ENCODE peak calls at places on chromosomes 2 and 18, in nine cellular contexts. One of them, this sample, is unnamed.

GRCh38 chr2:89797320-89798038 is 1106.0 kb downstream of the RPIA start:
- DNase-seq in mucosa of descending colon: no peak
- DNase-seq in brain microvascular endothelial cell: no peak
- DNase-seq in pancreas: no peak
- DNase-seq in ovary: no peak
- DNase-seq in effector memory CD4-positive, alpha-beta T cell: no peak
- DNase-seq in CD8-positive, alpha-beta T cell: no peak
- DNase-seq in testis: no peak
- DNase-seq in GM23338: no peak
- DNase-seq in this sample: no peak

GRCh38 chr18:67776929-67777328 is 260.4 kb upstream of the DSEL start:
- DNase-seq in mucosa of descending colon: no peak
- DNase-seq in brain microvascular endothelial cell: peak; percentile 14
- DNase-seq in pancreas: no peak
- DNase-seq in ovary: no peak
- DNase-seq in effector memory CD4-positive, alpha-beta T cell: no peak
- DNase-seq in CD8-positive, alpha-beta T cell: no peak
- DNase-seq in testis: no peak
- DNase-seq in GM23338: no peak
- DNase-seq in this sample: no peak

GRCh38 chr2:9417725-9418124 is 5.6 kb downstream of the ITGB1BP1 start:
- DNase-seq in mucosa of descending colon: no peak
- DNase-seq in brain microvascular endothelial cell: no peak
- DNase-seq in pancreas: no peak
- DNase-seq in ovary: no peak
- DNase-seq in effector memory CD4-positive, alpha-beta T cell: no peak
- DNase-seq in CD8-positive, alpha-beta T cell: no peak
- DNase-seq in testis: no peak
- DNase-seq in GM23338: no peak
- DNase-seq in this sample: no peak

GRCh38 chr2:162125138-162125537 is 26.9 kb downstream of the GCG start:
- DNase-seq in mucosa of descending colon: no peak
- DNase-seq in brain microvascular endothelial cell: no peak
- DNase-seq in pancreas: no peak
- DNase-seq in ovary: no peak
- DNase-seq in effector memory CD4-positive, alpha-beta T cell: no peak
- DNase-seq in CD8-positive, alpha-beta T cell: no peak
- DNase-seq in testis: no peak
- DNase-seq in GM23338: peak; percentile 15
- DNase-seq in this sample: no peak

GRCh38 chr2:177665948-177666347 is 273.4 kb downstream of the AGPS start:
- DNase-seq in mucosa of descending colon: no peak
- DNase-seq in brain microvascular endothelial cell: no peak
- DNase-seq in pancreas: no peak
- DNase-seq in ovary: no peak
- DNase-seq in effector memory CD4-positive, alpha-beta T cell: no peak
- DNase-seq in CD8-positive, alpha-beta T cell: no peak
- DNase-seq in testis: no peak
- DNase-seq in GM23338: no peak
- DNase-seq in this sample: no peak

GRCh38 chr18:79445740-79446566 is 50.2 kb downstream of the NFATC1 start:
- DNase-seq in mucosa of descending colon: no peak
- DNase-seq in brain microvascular endothelial cell: no peak
- DNase-seq in pancreas: no peak
- DNase-seq in ovary: no peak
- DNase-seq in effector memory CD4-positive, alpha-beta T cell: no peak
- DNase-seq in CD8-positive, alpha-beta T cell: no peak
- DNase-seq in testis: no peak
- DNase-seq in GM23338: no peak
- DNase-seq in this sample: no peak

GRCh38 chr2:63345285-63345633 is 243.0 kb downstream of the WDPCP start:
- DNase-seq in mucosa of descending colon: no peak
- DNase-seq in brain microvascular endothelial cell: no peak
- DNase-seq in pancreas: no peak
- DNase-seq in ovary: no peak
- DNase-seq in effector memory CD4-positive, alpha-beta T cell: no peak
- DNase-seq in CD8-positive, alpha-beta T cell: no peak
- DNase-seq in testis: no peak
- DNase-seq in GM23338: no peak
- DNase-seq in this sample: no peak

GRCh38 chr2:177383935-177384334 is 8.6 kb upstream of the AGPS start:
- DNase-seq in mucosa of descending colon: no peak
- DNase-seq in brain microvascular endothelial cell: no peak
- DNase-seq in pancreas: no peak
- DNase-seq in ovary: no peak
- DNase-seq in effector memory CD4-positive, alpha-beta T cell: no peak
- DNase-seq in CD8-positive, alpha-beta T cell: no peak
- DNase-seq in testis: no peak
- DNase-seq in GM23338: peak; percentile 57
- DNase-seq in this sample: no peak

GRCh38 chr2:84881581-84882414 is 914 bp upstream of the TRABD2A start:
- DNase-seq in mucosa of descending colon: peak; percentile 95
- DNase-seq in brain microvascular endothelial cell: peak; percentile 81
- DNase-seq in pancreas: peak; percentile 63
- DNase-seq in ovary: peak; percentile 82
- DNase-seq in effector memory CD4-positive, alpha-beta T cell: peak; percentile 73
- DNase-seq in CD8-positive, alpha-beta T cell: peak; percentile 78
- DNase-seq in testis: peak; percentile 80
- DNase-seq in GM23338: peak; percentile 96
- DNase-seq in this sample: peak; percentile 90

GRCh38 chr2:108579631-108580030 is 45.4 kb downstream of the LIMS1 start:
- DNase-seq in mucosa of descending colon: no peak
- DNase-seq in brain microvascular endothelial cell: no peak
- DNase-seq in pancreas: no peak
- DNase-seq in ovary: no peak
- DNase-seq in effector memory CD4-positive, alpha-beta T cell: no peak
- DNase-seq in CD8-positive, alpha-beta T cell: no peak
- DNase-seq in testis: no peak
- DNase-seq in GM23338: no peak
- DNase-seq in this sample: no peak

GRCh38 chr2:74740395-74741075 is 86.5 kb downstream of the SEMA4F start:
- DNase-seq in mucosa of descending colon: peak; percentile 79
- DNase-seq in brain microvascular endothelial cell: peak; percentile 87
- DNase-seq in pancreas: no peak
- DNase-seq in ovary: no peak
- DNase-seq in effector memory CD4-positive, alpha-beta T cell: no peak
- DNase-seq in CD8-positive, alpha-beta T cell: no peak
- DNase-seq in testis: no peak
- DNase-seq in GM23338: no peak
- DNase-seq in this sample: peak; percentile 90

GRCh38 chr18:34928068-34928753 is 113.0 kb upstream of the MAPRE2 start:
- DNase-seq in mucosa of descending colon: no peak
- DNase-seq in brain microvascular endothelial cell: no peak
- DNase-seq in pancreas: no peak
- DNase-seq in ovary: no peak
- DNase-seq in effector memory CD4-positive, alpha-beta T cell: no peak
- DNase-seq in CD8-positive, alpha-beta T cell: no peak
- DNase-seq in testis: no peak
- DNase-seq in GM23338: peak; percentile 15
- DNase-seq in this sample: no peak

GRCh38 chr18:34923911-34924310 is 117.3 kb upstream of the MAPRE2 start:
- DNase-seq in mucosa of descending colon: no peak
- DNase-seq in brain microvascular endothelial cell: no peak
- DNase-seq in pancreas: no peak
- DNase-seq in ovary: no peak
- DNase-seq in effector memory CD4-positive, alpha-beta T cell: no peak
- DNase-seq in CD8-positive, alpha-beta T cell: no peak
- DNase-seq in testis: no peak
- DNase-seq in GM23338: no peak
- DNase-seq in this sample: no peak

GRCh38 chr18:34929336-34929780 is 111.9 kb upstream of the MAPRE2 start:
- DNase-seq in mucosa of descending colon: no peak
- DNase-seq in brain microvascular endothelial cell: peak; percentile 55
- DNase-seq in pancreas: no peak
- DNase-seq in ovary: no peak
- DNase-seq in effector memory CD4-positive, alpha-beta T cell: no peak
- DNase-seq in CD8-positive, alpha-beta T cell: no peak
- DNase-seq in testis: no peak
- DNase-seq in GM23338: no peak
- DNase-seq in this sample: no peak

GRCh38 chr18:34928754-34929335 is 112.4 kb upstream of the MAPRE2 start:
- DNase-seq in mucosa of descending colon: no peak
- DNase-seq in brain microvascular endothelial cell: no peak
- DNase-seq in pancreas: no peak
- DNase-seq in ovary: no peak
- DNase-seq in effector memory CD4-positive, alpha-beta T cell: no peak
- DNase-seq in CD8-positive, alpha-beta T cell: no peak
- DNase-seq in testis: no peak
- DNase-seq in GM23338: no peak
- DNase-seq in this sample: no peak

DNA sequence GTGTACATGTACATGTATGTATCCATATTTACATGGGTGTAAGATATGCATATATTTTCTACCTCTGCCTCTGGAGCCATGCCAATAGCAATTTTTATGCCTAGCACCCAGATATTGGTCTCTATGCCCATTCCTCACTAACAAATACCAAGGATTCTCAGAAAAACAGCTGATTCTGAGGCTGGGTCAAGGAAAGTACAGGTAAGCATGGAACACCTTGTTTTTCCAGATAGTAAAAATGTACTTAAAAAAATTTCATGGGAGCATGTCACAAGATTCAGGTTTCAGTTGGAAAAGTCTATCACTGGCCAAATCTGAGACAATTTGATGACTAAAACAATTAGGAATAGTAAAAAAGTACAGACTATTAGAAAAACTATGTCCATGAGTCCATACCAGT is 114.5 kb upstream of the MAPRE2 start:
- DNase-seq in mucosa of descending colon: no peak
- DNase-seq in brain microvascular endothelial cell: no peak
- DNase-seq in pancreas: no peak
- DNase-seq in ovary: no peak
- DNase-seq in effector memory CD4-positive, alpha-beta T cell: no peak
- DNase-seq in CD8-positive, alpha-beta T cell: no peak
- DNase-seq in testis: no peak
- DNase-seq in GM23338: no peak
- DNase-seq in this sample: no peak
- H3K36me3 ChIP-seq in mucosa of descending colon: no peaks in the 10 kb centered on the region
- H3K36me3 ChIP-seq in brain microvascular endothelial cell: no peaks in the 10 kb centered on the region
- H3K36me3 ChIP-seq in pancreas: no peaks in the 10 kb centered on the region
- H3K36me3 ChIP-seq in ovary: no peaks in the 10 kb centered on the region
- H3K36me3 ChIP-seq in effector memory CD4-positive, alpha-beta T cell: no peaks in the 10 kb centered on the region
- H3K36me3 ChIP-seq in CD8-positive, alpha-beta T cell: no peaks in the 10 kb centered on the region
- H3K36me3 ChIP-seq in testis: no peaks in the 10 kb centered on the region
- H3K36me3 ChIP-seq in GM23338: no peaks in the 10 kb centered on the region
- H3K36me3 ChIP-seq in this sample: no peaks in the 10 kb centered on the region

GRCh38 chr2:27606611-27607010 is 22.2 kb downstream of the CCDC121 start:
- DNase-seq in mucosa of descending colon: no peak
- DNase-seq in brain microvascular endothelial cell: peak; percentile 84
- DNase-seq in pancreas: no peak
- DNase-seq in ovary: no peak
- DNase-seq in effector memory CD4-positive, alpha-beta T cell: no peak
- DNase-seq in CD8-positive, alpha-beta T cell: no peak
- DNase-seq in testis: no peak
- DNase-seq in GM23338: no peak
- DNase-seq in this sample: no peak
- H3K36me3 ChIP-seq in mucosa of descending colon: no peaks in the 10 kb centered on the region
- H3K36me3 ChIP-seq in brain microvascular endothelial cell: peaks cover 38% of the 10 kb centered on the region
- H3K36me3 ChIP-seq in pancreas: no peaks in the 10 kb centered on the region
- H3K36me3 ChIP-seq in ovary: no peaks in the 10 kb centered on the region
- H3K36me3 ChIP-seq in effector memory CD4-positive, alpha-beta T cell: peaks cover 63% of the 10 kb centered on the region
- H3K36me3 ChIP-seq in CD8-positive, alpha-beta T cell: peaks cover 43% of the 10 kb centered on the region
- H3K36me3 ChIP-seq in testis: no peaks in the 10 kb centered on the region
- H3K36me3 ChIP-seq in GM23338: peaks cover 40% of the 10 kb centered on the region
- H3K36me3 ChIP-seq in this sample: peaks cover 81% of the 10 kb centered on the region

GRCh38 chr2:201157694-201158093 is 25.2 kb upstream of the CASP10 start:
- DNase-seq in mucosa of descending colon: peak; percentile 53
- DNase-seq in brain microvascular endothelial cell: no peak
- DNase-seq in pancreas: no peak
- DNase-seq in ovary: no peak
- DNase-seq in effector memory CD4-positive, alpha-beta T cell: no peak
- DNase-seq in CD8-positive, alpha-beta T cell: no peak
- DNase-seq in testis: no peak
- DNase-seq in GM23338: no peak
- DNase-seq in this sample: no peak
- H3K36me3 ChIP-seq in mucosa of descending colon: peaks cover 3% of the 10 kb centered on the region
- H3K36me3 ChIP-seq in brain microvascular endothelial cell: peaks cover 68% of the 10 kb centered on the region
- H3K36me3 ChIP-seq in pancreas: peaks cover 9% of the 10 kb centered on the region
- H3K36me3 ChIP-seq in ovary: no peaks in the 10 kb centered on the region
- H3K36me3 ChIP-seq in effector memory CD4-positive, alpha-beta T cell: peaks cover 72% of the 10 kb centered on the region
- H3K36me3 ChIP-seq in CD8-positive, alpha-beta T cell: peaks cover 41% of the 10 kb centered on the region
- H3K36me3 ChIP-seq in testis: no peaks in the 10 kb centered on the region
- H3K36me3 ChIP-seq in GM23338: no peaks in the 10 kb centered on the region
- H3K36me3 ChIP-seq in this sample: peaks cover 2% of the 10 kb centered on the region

GRCh38 chr2:36513661-36514060 is 84.3 kb downstream of the FEZ2 start:
- DNase-seq in mucosa of descending colon: no peak
- DNase-seq in brain microvascular endothelial cell: no peak
- DNase-seq in pancreas: no peak
- DNase-seq in ovary: no peak
- DNase-seq in effector memory CD4-positive, alpha-beta T cell: no peak
- DNase-seq in CD8-positive, alpha-beta T cell: no peak
- DNase-seq in testis: no peak
- DNase-seq in GM23338: no peak
- DNase-seq in this sample: no peak
- H3K36me3 ChIP-seq in mucosa of descending colon: no peaks in the 10 kb centered on the region
- H3K36me3 ChIP-seq in brain microvascular endothelial cell: peaks cover 75% of the 10 kb centered on the region
- H3K36me3 ChIP-seq in pancreas: no peaks in the 10 kb centered on the region
- H3K36me3 ChIP-seq in ovary: no peaks in the 10 kb centered on the region
- H3K36me3 ChIP-seq in effector memory CD4-positive, alpha-beta T cell: no peaks in the 10 kb centered on the region
- H3K36me3 ChIP-seq in CD8-positive, alpha-beta T cell: no peaks in the 10 kb centered on the region
- H3K36me3 ChIP-seq in testis: no peaks in the 10 kb centered on the region
- H3K36me3 ChIP-seq in GM23338: peaks cover 18% of the 10 kb centered on the region
- H3K36me3 ChIP-seq in this sample: no peaks in the 10 kb centered on the region

GRCh38 chr2:190333928-190334327 is 9.5 kb upstream of the INPP1 start:
- DNase-seq in mucosa of descending colon: no peak
- DNase-seq in brain microvascular endothelial cell: no peak
- DNase-seq in pancreas: no peak
- DNase-seq in ovary: no peak
- DNase-seq in effector memory CD4-positive, alpha-beta T cell: no peak
- DNase-seq in CD8-positive, alpha-beta T cell: no peak
- DNase-seq in testis: no peak
- DNase-seq in GM23338: no peak
- DNase-seq in this sample: no peak
- H3K36me3 ChIP-seq in mucosa of descending colon: no peaks in the 10 kb centered on the region
- H3K36me3 ChIP-seq in brain microvascular endothelial cell: no peaks in the 10 kb centered on the region
- H3K36me3 ChIP-seq in pancreas: no peaks in the 10 kb centered on the region
- H3K36me3 ChIP-seq in ovary: no peaks in the 10 kb centered on the region
- H3K36me3 ChIP-seq in effector memory CD4-positive, alpha-beta T cell: no peaks in the 10 kb centered on the region
- H3K36me3 ChIP-seq in CD8-positive, alpha-beta T cell: no peaks in the 10 kb centered on the region
- H3K36me3 ChIP-seq in testis: no peaks in the 10 kb centered on the region
- H3K36me3 ChIP-seq in GM23338: no peaks in the 10 kb centered on the region
- H3K36me3 ChIP-seq in this sample: no peaks in the 10 kb centered on the region

GRCh38 chr2:233165895-233166661 is 85.4 kb upstream of the ATG16L1 start:
- DNase-seq in mucosa of descending colon: peak; percentile 58
- DNase-seq in brain microvascular endothelial cell: peak; percentile 2
- DNase-seq in pancreas: no peak
- DNase-seq in ovary: no peak
- DNase-seq in effector memory CD4-positive, alpha-beta T cell: no peak
- DNase-seq in CD8-positive, alpha-beta T cell: no peak
- DNase-seq in testis: peak; percentile 35
- DNase-seq in GM23338: no peak
- DNase-seq in this sample: peak; percentile 71
- H3K36me3 ChIP-seq in mucosa of descending colon: no peaks in the 10 kb centered on the region
- H3K36me3 ChIP-seq in brain microvascular endothelial cell: no peaks in the 10 kb centered on the region
- H3K36me3 ChIP-seq in pancreas: no peaks in the 10 kb centered on the region
- H3K36me3 ChIP-seq in ovary: no peaks in the 10 kb centered on the region
- H3K36me3 ChIP-seq in effector memory CD4-positive, alpha-beta T cell: peaks cover 71% of the 10 kb centered on the region
- H3K36me3 ChIP-seq in CD8-positive, alpha-beta T cell: peaks cover 67% of the 10 kb centered on the region
- H3K36me3 ChIP-seq in testis: no peaks in the 10 kb centered on the region
- H3K36me3 ChIP-seq in GM23338: no peaks in the 10 kb centered on the region
- H3K36me3 ChIP-seq in this sample: no peaks in the 10 kb centered on the region